ENCODE peak calls at places on chromosomes 7 and 10, in six cellular contexts. W, J, B, P, M and G are unnamed samples. For H3K4me1, the result is how much of the 10 kb centered on the place peaks cover.

GRCh38 chr7:25852249-25852994 is 299.6 kb upstream of the NFE2L3 start:
- DNase-seq in M (no peak), B (no peak), W (peak), J (no peak), P (no peak), G (peak)

GRCh38 chr10:117960345-117960744 is 86.4 kb downstream of the RAB11FIP2 start:
- DNase-seq in J (no peak), W (no peak), B (no peak), M (no peak), P (no peak), G (no peak)

GRCh38 chr7:159091041-159091440 is 53.6 kb downstream of the VIPR2 start:
- DNase-seq in B (no peak), P (no peak), J (no peak), W (no peak), M (no peak), G (no peak)

GRCh38 chr7:47492720-47493119 is 89.2 kb downstream of the TNS3 start:
- DNase-seq in M (no peak), B (no peak), J (no peak), P (no peak), W (no peak), G (no peak)

GRCh38 chr7:32881074-32881982 is 10.2 kb downstream of the KBTBD2 start:
- DNase-seq in B (no peak), M (no peak), J (peak), W (no peak), P (no peak), G (no peak)

GRCh38 chr10:76337641-76338040 is 906.2 kb downstream of the LRMDA start:
- DNase-seq in P (no peak), W (no peak), J (no peak), B (no peak), M (no peak), G (no peak)

GRCh38 chr10:122045212-122045611 is 56.2 kb downstream of the TACC2 start:
- DNase-seq in M (no peak), W (no peak), P (no peak), J (no peak), B (no peak), G (no peak)

GRCh38 chr10:132788831-132789219 is 2.9 kb upstream of the NKX6-2 start:
- DNase-seq in J (no peak), B (no peak), P (no peak), W (no peak), M (no peak), G (no peak)

GRCh38 chr10:91592282-91593020 is 40.4 kb downstream of the PPP1R3C start:
- DNase-seq in B (no peak), P (no peak), M (no peak), W (no peak), J (no peak), G (no peak)
- TF ChIP-seq POLR2A in B (no peak), P (no peak), M (no peak), W (no peak), J (no peak), G (no peak)

DNA sequence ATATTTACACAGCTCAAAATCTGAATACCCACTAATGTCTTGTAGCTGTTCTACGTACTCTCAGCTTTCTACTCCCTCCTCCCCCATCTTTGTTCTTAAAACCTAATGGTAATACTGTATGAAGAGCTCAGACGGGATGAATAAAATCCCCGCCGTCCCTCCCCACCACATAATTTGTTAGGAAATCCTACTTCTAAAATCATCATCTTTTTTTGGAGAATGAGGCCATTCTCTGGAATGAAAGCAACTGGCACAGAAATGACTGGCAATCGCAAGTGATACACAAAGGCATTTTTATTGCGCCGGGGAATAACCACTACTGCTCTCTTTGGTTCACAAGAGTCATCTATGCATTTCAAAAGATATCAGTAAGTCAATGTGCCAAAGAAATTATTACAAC is 27.3 kb downstream of the SLC35B4 start:
- DNase-seq in J (no peak), B (no peak), W (no peak), M (no peak), P (no peak), G (no peak)
- TF ChIP-seq EP300 in J (no peak), B (no peak), W (no peak), M (no peak), P (no peak), G (no peak)

DNA sequence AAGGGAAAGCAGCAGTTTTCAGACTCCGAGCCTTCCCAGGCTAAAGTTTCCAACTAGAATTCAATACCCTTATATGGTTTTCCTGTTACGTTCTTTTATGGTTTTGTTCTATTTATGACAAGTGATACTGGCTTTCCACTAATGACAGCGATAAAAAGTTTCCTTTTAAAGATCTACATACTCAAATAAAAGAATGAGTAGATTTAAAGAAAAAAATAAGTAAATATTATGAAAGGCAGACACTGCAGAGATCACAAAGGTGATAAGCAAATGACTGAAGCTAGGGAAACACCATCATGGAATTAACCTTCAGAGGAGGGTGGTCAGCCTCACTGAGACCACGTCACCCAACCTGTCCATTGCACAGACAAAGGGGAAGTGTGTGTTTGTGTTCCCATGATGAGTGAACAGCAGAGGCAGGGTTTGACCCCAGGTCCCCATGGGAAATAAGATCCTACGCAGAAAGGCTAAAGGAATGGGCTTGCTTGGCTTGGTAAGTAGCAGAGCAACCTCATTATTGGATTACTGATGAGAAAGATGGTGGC is 4.0 kb downstream of the VSIR start:
- DNase-seq in B (no peak), P (no peak), J (no peak), M (no peak), W (no peak), G (peak)
- H3K4me1 ChIP-seq in B (half or more), P (half or more), J (half or more), M (half or more), W (half or more), G (half or more)

DNA sequence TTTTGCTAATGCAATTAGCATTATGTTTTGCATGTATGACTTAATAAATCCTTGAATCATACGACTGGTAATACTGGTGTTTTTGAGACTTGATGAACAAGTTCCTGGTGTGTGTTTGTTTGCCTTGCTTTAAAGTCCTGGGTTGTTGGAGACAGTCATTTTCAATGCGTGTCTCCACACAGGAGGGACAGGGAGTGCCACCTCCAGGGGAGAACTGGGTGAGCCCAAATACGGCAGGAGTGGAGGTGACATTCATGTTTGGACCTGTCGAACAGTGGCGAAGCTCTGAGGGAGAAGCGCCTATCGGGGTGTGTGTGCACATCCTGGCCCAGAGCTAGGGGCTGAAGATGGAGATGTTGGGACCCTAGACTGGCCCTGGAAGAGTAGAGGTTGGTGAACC is 43.8 kb downstream of the DAGLB start:
- DNase-seq in P (no peak), B (no peak), W (no peak), M (no peak), J (no peak), G (no peak)
- TF ChIP-seq POLR2A in P (no peak), B (no peak), W (no peak), M (peak), J (no peak), G (no peak)

GRCh38 chr10:103575416-103576075 is 82.0 kb downstream of the NEURL1 start:
- DNase-seq in W (no peak), M (no peak), J (no peak), P (no peak), B (no peak), G (no peak)

GRCh38 chr10:103576076-103576471 is 82.6 kb downstream of the NEURL1 start:
- DNase-seq in B (no peak), W (no peak), M (no peak), P (no peak), J (no peak), G (no peak)

GRCh38 chr10:103578782-103579382 is 85.4 kb downstream of the NEURL1 start:
- DNase-seq in M (peak), B (no peak), P (no peak), J (peak), W (no peak), G (peak)

GRCh38 chr10:103574116-103575061 is 80.9 kb downstream of the NEURL1 start:
- DNase-seq in J (no peak), M (peak), W (no peak), B (no peak), P (no peak), G (no peak)

DNA sequence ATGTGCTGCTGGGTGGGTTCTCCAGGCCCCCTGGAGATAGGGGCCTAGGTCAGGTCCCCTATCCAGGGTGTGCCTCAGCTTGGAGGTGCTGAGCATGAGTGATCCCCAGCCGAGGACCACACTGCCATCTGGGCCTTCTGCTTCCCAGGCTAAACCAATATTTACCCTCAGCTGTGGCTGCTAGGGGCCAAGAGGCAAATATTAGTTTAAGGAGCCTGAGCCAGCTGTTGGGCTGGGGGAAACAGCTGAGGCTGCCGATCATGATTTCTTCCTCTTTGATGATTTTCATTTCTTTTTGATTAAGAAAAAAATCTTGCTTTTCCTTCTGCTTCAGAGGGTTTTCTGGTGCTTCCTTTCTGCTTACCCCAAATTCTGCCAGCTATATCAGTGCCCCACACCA is 83.4 kb downstream of the NEURL1 start:
- DNase-seq in B (no peak), W (no peak), J (no peak), P (no peak), M (no peak), G (no peak)
- TF ChIP-seq EP300 in B (no peak), W (no peak), J (no peak), P (no peak), M (no peak), G (no peak)

DNA sequence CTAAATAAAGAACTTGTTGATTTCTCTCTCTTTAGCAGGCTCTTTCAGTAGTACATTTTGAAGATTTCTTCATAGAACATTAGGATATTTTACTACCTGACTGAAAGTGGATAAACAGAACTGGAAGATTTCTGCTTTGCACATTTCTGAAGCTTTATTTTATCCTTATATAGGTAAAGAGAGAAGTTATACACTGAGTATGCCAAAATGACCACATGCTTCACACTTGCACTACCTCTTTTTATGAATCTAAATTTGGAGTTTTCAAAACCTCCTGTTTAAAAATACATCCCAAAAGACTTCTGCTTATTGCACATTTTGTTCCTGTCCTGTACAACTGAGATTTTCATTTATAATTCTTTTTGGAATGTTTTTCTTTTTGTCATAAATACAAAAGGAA is 197.4 kb upstream of the PRPS1L1 start:
- DNase-seq in M (no peak), B (no peak), J (no peak), P (no peak), W (no peak), G (no peak)
- H3K4me1 ChIP-seq in M (under half), B (under half), J (under half), P (under half), W (under half), G (half or more)